ENCODE peak calls at places on chromosomes 5 and 9, in ten cellular contexts. Z is cardiac muscle cell, D is fibroblast of the aortic adventitia, Q is uterus, C is endodermal cell, H is HCT116, G is A549, I is fibroblast of lung, V is fibroblast of villous mesenchyme, P is AG04449. L is an unnamed sample.
A peak's percentile ranks its signal among the peaks of the same experiment; 100 is the strongest.

GRCh38 chr5:134003064-134003956 is 1.5 kb downstream of the VDAC1 start:
- DNase-seq in Z (no peak), D (no peak), Q (no peak), C (no peak), H (no peak), G (no peak), I (no peak), V (no peak), P (no peak), L (no peak)

GRCh38 chr5:173891367-173891766 is 3.2 kb downstream of the CPEB4 start:
- DNase-seq in Z (no peak), D (no peak), Q (no peak), C (no peak), H (no peak), G (no peak), I (no peak), V (no peak), P (no peak), L (no peak)

GRCh38 chr5:151243127-151243526 is 9.9 kb upstream of the GM2A start:
- DNase-seq in Z (no peak), D (no peak), Q (no peak), C (no peak), H (no peak), G (no peak), I (no peak), V (no peak), P (no peak), L (no peak)

GRCh38 chr9:111106202-111106601 is 67.9 kb upstream of the LPAR1 start:
- DNase-seq in Z (no peak), D (no peak), Q (no peak), C (peak; percentile 70), H (no peak), G (no peak), I (no peak), V (no peak), P (no peak), L (no peak)

GRCh38 chr9:14992025-14992424 is 81.8 kb upstream of the FREM1 start:
- DNase-seq in Z (no peak), D (peak; percentile 25), Q (no peak), C (no peak), H (no peak), G (no peak), I (no peak), V (peak; percentile 69), P (no peak), L (no peak)

GRCh38 chr5:173707392-173707791 is 90.9 kb upstream of the BOD1 start:
- DNase-seq in Z (peak; percentile 71), D (peak; percentile 89), Q (no peak), C (no peak), H (no peak), G (no peak), I (peak; percentile 4), V (peak; percentile 61), P (peak; percentile 28), L (peak; percentile 73)

GRCh38 chr5:180815241-180816031 is 12.8 kb upstream of the MGAT1 start:
- DNase-seq in Z (no peak), D (no peak), Q (no peak), C (no peak), H (no peak), G (no peak), I (no peak), V (no peak), P (no peak), L (no peak)

GRCh38 chr5:54234304-54234938 is 76.0 kb downstream of the ARL15 start:
- DNase-seq in Z (peak; percentile 71), D (peak; percentile 82), Q (no peak), C (no peak), H (no peak), G (peak; percentile 16), I (peak; percentile 81), V (peak; percentile 67), P (peak; percentile 29), L (peak; percentile 73)

GRCh38 chr5:135565691-135566421 is 12.9 kb downstream of the CXCL14 start:
- DNase-seq in Z (peak; percentile 71), D (peak; percentile 62), Q (peak; percentile 27), C (peak; percentile 96), H (peak; percentile 50), G (peak; percentile 69), I (peak; percentile 54), V (peak; percentile 58), P (no peak), L (peak; percentile 70)

GRCh38 chr5:96871686-96872085 is 4.6 kb upstream of the ERAP2 start:
- DNase-seq in Z (no peak), D (no peak), Q (no peak), C (no peak), H (no peak), G (no peak), I (no peak), V (no peak), P (no peak), L (no peak)

GRCh38 chr9:111661802-111662491 is 542 bp downstream of the GNG10 start:
- DNase-seq in Z (peak; percentile 37), D (peak; percentile 24), Q (peak; percentile 39), C (peak; percentile 80), H (no peak), G (peak; percentile 65), I (peak; percentile 34), V (peak; percentile 40), P (no peak), L (peak; percentile 32)

GRCh38 chr5:156527611-156528010 is 200.6 kb downstream of the SGCD start:
- DNase-seq in Z (no peak), D (no peak), Q (no peak), C (no peak), H (no peak), G (no peak), I (no peak), V (no peak), P (no peak), L (no peak)
- TF ChIP-seq CTCF in Z (no peak), D (no peak), Q (no peak), C (no peak), H (no peak), G (no peak), I (no peak), V (no peak), P (no peak), L (no peak)

GRCh38 chr5:5188377-5189020 is 48.4 kb downstream of the ADAMTS16 start:
- DNase-seq in Z (no peak), D (no peak), Q (no peak), C (no peak), H (no peak), G (no peak), I (no peak), V (no peak), P (no peak), L (no peak)
- H3K4me3 ChIP-seq in Z (no peak overlapping the region), D (no peak overlapping the region), Q (no peak overlapping the region), C (no peak overlapping the region), H (no peak overlapping the region), G (no peak overlapping the region), I (no peak overlapping the region), V (no peak overlapping the region), P (no peak overlapping the region), L (no peak overlapping the region)

GRCh38 chr5:164052536-164053090 is 547.2 kb downstream of the MAT2B start:
- DNase-seq in Z (peak; percentile 36), D (peak; percentile 82), Q (no peak), C (no peak), H (no peak), G (no peak), I (peak; percentile 75), V (no peak), P (peak; percentile 19), L (peak; percentile 47)

GRCh38 chr5:164051745-164052144 is 546.3 kb downstream of the MAT2B start:
- DNase-seq in Z (peak; percentile 52), D (peak; percentile 72), Q (no peak), C (no peak), H (no peak), G (no peak), I (peak; percentile 25), V (no peak), P (peak; percentile 7), L (peak; percentile 62)

GRCh38 chr5:164054461-164054860 is 549.0 kb downstream of the MAT2B start:
- DNase-seq in Z (no peak), D (peak; percentile 27), Q (no peak), C (no peak), H (no peak), G (no peak), I (peak; percentile 75), V (no peak), P (no peak), L (no peak)

GRCh38 chr5:164053123-164053522 is 547.7 kb downstream of the MAT2B start:
- DNase-seq in Z (no peak), D (peak; percentile 51), Q (no peak), C (no peak), H (no peak), G (no peak), I (no peak), V (no peak), P (no peak), L (no peak)

DNA sequence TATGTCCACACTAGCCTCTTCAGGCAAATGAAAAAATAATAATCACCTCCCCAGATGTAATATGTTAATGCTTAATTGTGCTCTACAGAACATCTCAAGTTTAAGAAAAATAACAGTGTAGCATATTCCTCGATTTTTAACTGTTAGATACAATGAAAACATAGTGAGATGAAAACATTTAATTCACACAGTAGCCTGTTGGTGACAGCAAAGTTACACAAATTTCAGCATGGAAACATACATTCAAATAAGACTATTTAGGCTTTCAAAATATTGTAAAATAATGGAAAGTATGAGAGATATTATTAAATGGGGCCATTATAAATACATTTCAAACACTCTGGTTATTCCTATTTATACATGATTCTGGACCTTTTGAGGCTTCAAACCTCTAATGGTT is 543.1 kb downstream of the MAT2B start:
- DNase-seq in Z (peak; percentile 62), D (peak; percentile 79), Q (no peak), C (no peak), H (no peak), G (no peak), I (peak; percentile 64), V (no peak), P (no peak), L (peak; percentile 70)
- TF ChIP-seq CTCF in Z (peak; percentile 39), D (peak; percentile 42), Q (peak; percentile 3), C (peak; percentile 62), H (no peak), G (no peak), I (peak; percentile 42), V (no peak), P (no peak), L (peak; percentile 49)

DNA sequence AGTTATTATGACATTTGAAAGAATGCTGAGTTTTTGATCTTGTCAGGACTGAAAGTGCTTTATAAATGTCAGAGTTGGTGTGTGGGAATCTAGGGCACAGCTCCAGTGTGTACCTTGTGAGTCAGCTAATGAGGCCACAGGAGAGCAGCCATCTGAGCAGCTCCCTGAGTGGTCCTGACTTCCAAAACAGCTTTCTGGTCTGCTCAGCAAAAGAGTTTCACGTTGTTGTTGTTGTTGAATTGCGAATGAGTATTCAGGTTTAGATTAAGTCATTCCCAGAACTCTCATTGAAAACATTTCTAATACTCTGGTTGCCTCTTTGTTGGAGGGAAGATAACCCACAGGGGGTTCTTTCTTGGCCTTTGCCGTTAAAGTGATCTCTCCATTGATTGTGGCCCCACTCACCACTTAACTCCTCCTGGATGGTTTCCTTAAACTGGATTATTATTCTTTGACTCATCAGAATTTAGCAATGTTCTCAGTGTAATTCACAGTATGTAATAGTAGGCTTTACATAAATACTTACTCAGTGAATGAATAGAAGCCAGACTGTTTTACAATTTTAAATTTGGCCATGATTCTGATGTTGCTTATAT is 125.1 kb upstream of the SGCD start:
- DNase-seq in Z (peak; percentile 34), D (no peak), Q (no peak), C (no peak), H (no peak), G (peak; percentile 32), I (peak; percentile 68), V (peak; percentile 14), P (peak; percentile 69), L (peak; percentile 14)
- H3K4me3 ChIP-seq in Z (no peak overlapping the region), D (no peak overlapping the region), Q (no peak overlapping the region), C (no peak overlapping the region), H (no peak overlapping the region), G (no peak overlapping the region), I (no peak overlapping the region), V (no peak overlapping the region), P (peak overlapping the region; percentile 7), L (no peak overlapping the region)

GRCh38 chr5:170216262-170216864 is 16.4 kb upstream of the C5orf58 start:
- DNase-seq in Z (peak; percentile 78), D (peak; percentile 64), Q (no peak), C (peak; percentile 70), H (peak; percentile 35), G (peak; percentile 73), I (peak; percentile 52), V (peak; percentile 57), P (peak; percentile 24), L (peak; percentile 74)
- TF ChIP-seq CTCF in Z (peak; percentile 66), D (peak; percentile 51), Q (no peak), C (peak; percentile 89), H (peak; percentile 66), G (peak; percentile 84), I (peak; percentile 53), V (peak; percentile 62), P (peak; percentile 59), L (peak; percentile 66)

L was measured in fibroblast of pulmonary artery.